ENCODE peak calls at places on chromosomes 7 and 10, in eight cellular contexts. A is HL-60, L is AG10803, V is prostate gland, I is GM13977, F is lower leg skin, G is AG04449, Z is progenitor cell of endocrine pancreas. K is an unnamed sample.

GRCh38 chr7:55046582-55047347 is 27.9 kb downstream of the EGFR start:
- DNase-seq in F (no peak), I (no peak), V (no peak), L (peak; percentile 22), G (no peak), Z (no peak), A (no peak), K (no peak)

GRCh38 chr7:99142727-99143521 is 984 bp downstream of the SMURF1 start:
- DNase-seq in G (no peak), F (peak; percentile 99), I (peak; percentile 87), A (peak; percentile 88), V (peak; percentile 95), L (peak; percentile 96), Z (peak; percentile 90), K (peak; percentile 98)

GRCh38 chr10:27192284-27192683 is 37.1 kb downstream of the MASTL start:
- DNase-seq in G (peak; percentile 75), L (peak; percentile 86), A (no peak), F (no peak), Z (no peak), V (no peak), I (no peak), K (peak; percentile 60)

GRCh38 chr10:14736600-14737081 is 38.1 kb downstream of the FAM107B start:
- DNase-seq in Z (no peak), A (no peak), V (no peak), F (no peak), I (peak; percentile 34), L (peak; percentile 39), G (peak; percentile 14), K (no peak)

GRCh38 chr10:85557077-85557476 is 809.5 kb downstream of the GRID1 start:
- DNase-seq in V (no peak), L (peak; percentile 43), Z (no peak), I (no peak), G (no peak), F (no peak), A (peak; percentile 11), K (no peak)

GRCh38 chr7:14590206-14590605 is 312.3 kb downstream of the DGKB start:
- DNase-seq in G (no peak), Z (no peak), F (no peak), V (no peak), A (no peak), L (no peak), I (no peak), K (no peak)

GRCh38 chr7:50627824-50628361 is 62.7 kb upstream of the DDC start:
- DNase-seq in V (no peak), A (no peak), Z (no peak), I (no peak), F (no peak), G (no peak), L (no peak), K (no peak)

GRCh38 chr7:27795977-27796376 is 56.0 kb downstream of the TAX1BP1 start:
- DNase-seq in L (no peak), Z (no peak), G (no peak), F (no peak), I (no peak), A (no peak), V (no peak), K (no peak)

GRCh38 chr7:112985377-112985987 is 101.1 kb downstream of the GPR85 start:
- DNase-seq in F (no peak), G (no peak), A (no peak), Z (no peak), I (no peak), V (no peak), L (peak; percentile 69), K (no peak)

GRCh38 chr10:80407836-80408197 is 534 bp upstream of the PRXL2A start:
- DNase-seq in F (peak; percentile 86), V (no peak), I (no peak), G (no peak), Z (peak; percentile 21), L (no peak), A (no peak), K (no peak)

GRCh38 chr7:24756989-24757798 is at the start of gene GSDME:
- DNase-seq in F (peak; percentile 93), A (no peak), V (peak; percentile 17), G (no peak), L (peak; percentile 74), Z (peak; percentile 53), I (peak; percentile 87), K (peak; percentile 87)

GRCh38 chr10:62050941-62051433 is 149.5 kb downstream of the ARID5B start:
- DNase-seq in Z (no peak), G (peak; percentile 80), F (peak; percentile 93), I (peak; percentile 32), A (no peak), L (peak; percentile 91), V (peak; percentile 40), K (no peak)

GRCh38 chr10:132064082-132064755 is 1.5 kb upstream of the JAKMIP3 start:
- DNase-seq in Z (no peak), V (no peak), G (no peak), I (no peak), A (no peak), F (peak; percentile 81), L (no peak), K (peak; percentile 82)

GRCh38 chr10:80464557-80465466 is 10.7 kb downstream of the TSPAN14 start:
- DNase-seq in A (no peak), L (peak; percentile 53), Z (peak; percentile 44), F (no peak), G (no peak), I (no peak), V (no peak), K (no peak)

GRCh38 chr10:33126118-33126517 is 168.1 kb upstream of the ITGB1 start:
- DNase-seq in F (no peak), Z (no peak), I (no peak), L (peak; percentile 27), A (no peak), V (peak; percentile 13), G (no peak), K (no peak)

GRCh38 chr7:137718360-137718759 is 128.4 kb downstream of the DGKI start:
- DNase-seq in Z (no peak), V (no peak), G (no peak), I (no peak), A (no peak), L (no peak), F (no peak), K (no peak)

GRCh38 chr10:92571649-92572048 is 2.2 kb downstream of the IDE start:
- DNase-seq in Z (no peak), V (no peak), A (no peak), G (no peak), L (peak; percentile 46), F (no peak), I (no peak), K (no peak)

GRCh38 chr10:78508955-78509354 is 475.3 kb downstream of the RPS24 start:
- DNase-seq in G (no peak), V (no peak), A (no peak), Z (no peak), F (no peak), I (no peak), L (no peak), K (peak; percentile 44)

GRCh38 chr7:1237704-1238255 is 5.1 kb downstream of the UNCX start:
- DNase-seq in Z (no peak), V (no peak), L (no peak), F (no peak), A (no peak), I (no peak), G (no peak), K (no peak)

GRCh38 chr7:2913760-2914387 is 69.8 kb upstream of the GNA12 start:
- DNase-seq in L (no peak), F (no peak), G (no peak), A (peak; percentile 5), I (no peak), V (no peak), Z (no peak), K (no peak)

GRCh38 chr7:26709210-26709990 is 155.0 kb downstream of the SKAP2 start:
- DNase-seq in V (no peak), Z (no peak), L (no peak), F (no peak), A (peak; percentile 31), I (no peak), G (no peak), K (no peak)

GRCh38 chr7:115034515-115034914 is 112.6 kb downstream of the MDFIC start:
- DNase-seq in V (no peak), I (no peak), F (no peak), G (no peak), Z (no peak), A (no peak), L (no peak), K (no peak)

GRCh38 chr7:115033917-115034459 is 112.1 kb downstream of the MDFIC start:
- DNase-seq in I (peak; percentile 31), F (no peak), A (no peak), G (no peak), V (no peak), L (no peak), Z (no peak), K (no peak)

GRCh38 chr7:115040526-115040925 is 118.6 kb downstream of the MDFIC start:
- DNase-seq in I (no peak), A (no peak), F (no peak), G (no peak), L (no peak), V (no peak), Z (no peak), K (no peak)

GRCh38 chr7:115037128-115037802 is 115.4 kb downstream of the MDFIC start:
- DNase-seq in Z (no peak), I (no peak), L (no peak), F (no peak), V (no peak), G (no peak), A (no peak), K (no peak)

DNA sequence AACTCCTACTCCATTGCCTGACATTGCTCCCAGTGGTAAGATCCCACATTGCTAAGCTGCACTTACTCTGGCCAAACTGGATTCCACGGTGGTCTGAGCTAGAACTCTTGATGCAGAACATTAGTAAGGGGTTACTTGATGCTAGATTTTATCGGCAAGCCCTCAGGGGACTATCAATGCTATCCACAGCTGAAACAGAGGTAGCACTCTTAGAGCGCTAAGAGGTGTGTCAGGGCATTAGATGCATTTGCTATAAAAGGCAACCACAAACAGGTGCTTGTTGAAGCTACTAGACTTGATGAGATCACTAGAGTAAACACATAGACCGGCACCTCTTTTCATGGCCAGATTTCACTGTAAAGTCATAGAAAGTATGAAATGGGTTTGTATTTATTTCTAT is 116.3 kb downstream of the MDFIC start:
- DNase-seq in F (no peak), A (no peak), V (no peak), G (no peak), L (no peak), Z (no peak), I (no peak), K (no peak)
- TF ChIP-seq CTCF in F (no peak), A (no peak), V (no peak), G (no peak), L (no peak), Z (no peak), I (no peak), K (no peak)

GRCh38 chr7:114158275-114158674 is 239.5 kb upstream of the PPP1R3A start:
- DNase-seq in F (no peak), G (no peak), Z (no peak), I (no peak), L (no peak), V (no peak), A (no peak), K (no peak)
- TF ChIP-seq CTCF in F (no peak), G (no peak), Z (no peak), I (no peak), L (no peak), V (no peak), A (no peak), K (no peak)

GRCh38 chr10:86684305-86684704 is 16.0 kb downstream of the LDB3 start:
- DNase-seq in Z (no peak), L (no peak), I (no peak), A (no peak), F (no peak), G (no peak), V (no peak), K (no peak)
- TF ChIP-seq CTCF in Z (peak; percentile 55), L (peak; percentile 34), I (peak; percentile 35), A (no peak), F (no peak), G (peak; percentile 79), V (no peak), K (peak; percentile 62)

GRCh38 chr7:154584352-154585252 is 418.3 kb downstream of the PAXIP1 start:
- DNase-seq in L (no peak), I (no peak), Z (no peak), V (no peak), F (no peak), A (no peak), G (no peak), K (no peak)
- TF ChIP-seq CTCF in L (no peak), I (no peak), Z (peak; percentile 68), V (no peak), F (no peak), A (no peak), G (no peak), K (no peak)

K was measured in osteocyte.